ENCODE peak calls at places on chromosome 20, in six cellular contexts. U is activated naive CD4-positive, alpha-beta T cell; P is GM13976; O is SK-N-MC; A is stimulated activated CD4-positive, alpha-beta T cell treated with anti-CD3 and anti-CD28 coated beads, Interleukin-12 subunit alpha, Interleukin-12 subunit beta, amount 100 ng/mL, for 4 hours; K is choroid plexus epithelial cell. G is an unnamed sample.
A peak's percentile ranks its signal among the peaks of the same experiment; 100 is the strongest.

GRCh38 chr20:63453029-63453523 is 19.4 kb downstream of the KCNQ2 start:
- DNase-seq in P (no peak), K (no peak), A (no peak), U (no peak), O (no peak), G (no peak)

GRCh38 chr20:23331951-23332350 is 18.6 kb upstream of the NXT1 start:
- DNase-seq in A (no peak), P (no peak), K (no peak), U (no peak), O (no peak), G (no peak)

GRCh38 chr20:17797163-17797562 is 97.4 kb downstream of the BANF2 start:
- DNase-seq in A (no peak), O (no peak), U (no peak), K (no peak), P (no peak), G (no peak)

GRCh38 chr20:50265245-50265946 is 74.8 kb downstream of the CEBPB start:
- DNase-seq in K (no peak), O (no peak), A (no peak), P (no peak), U (no peak), G (no peak)

GRCh38 chr20:57693002-57693582 is 16.7 kb downstream of the PMEPA1 start:
- DNase-seq in A (no peak), K (peak; percentile 10), U (no peak), O (no peak), P (no peak), G (no peak)

GRCh38 chr20:63835031-63835858 is 4.2 kb upstream of the ZBTB46 start:
- DNase-seq in A (no peak), O (no peak), K (peak; percentile 99), U (no peak), P (peak; percentile 76), G (no peak)

GRCh38 chr20:48709744-48710143 is 118.1 kb downstream of the PREX1 start:
- DNase-seq in P (no peak), O (no peak), K (no peak), A (no peak), U (no peak), G (no peak)

GRCh38 chr20:6635034-6635736 is 132.3 kb upstream of the BMP2 start:
- DNase-seq in K (peak; percentile 66), U (no peak), A (no peak), P (no peak), O (peak; percentile 83), G (no peak)

GRCh38 chr20:38894091-38894847 is 31.9 kb upstream of the FAM83D start:
- DNase-seq in P (peak; percentile 50), U (no peak), K (peak; percentile 8), O (no peak), A (no peak), G (no peak)

GRCh38 chr20:17533396-17533795 is 2.2 kb upstream of the BFSP1 start:
- DNase-seq in U (no peak), A (no peak), O (no peak), K (peak; percentile 82), P (no peak), G (no peak)

GRCh38 chr20:62473717-62474584 is 1.8 kb downstream of the GATA5 start:
- DNase-seq in P (no peak), K (no peak), U (no peak), O (no peak), A (no peak), G (no peak)

GRCh38 chr20:36631651-36632050 is 14.3 kb downstream of the SLA2 start:
- DNase-seq in K (peak; percentile 23), U (no peak), O (no peak), P (no peak), A (no peak), G (no peak)

GRCh38 chr20:17697171-17697570 is 2.6 kb upstream of the BANF2 start:
- DNase-seq in O (no peak), A (no peak), K (no peak), P (no peak), U (no peak), G (no peak)

GRCh38 chr20:2217857-2218529 is 77.8 kb upstream of the TGM3 start:
- DNase-seq in K (no peak), A (peak; percentile 3), P (no peak), O (no peak), U (no peak), G (no peak)

GRCh38 chr20:20089018-20089417 is 36.7 kb downstream of the CFAP61 start:
- DNase-seq in U (no peak), P (no peak), A (no peak), O (no peak), K (no peak), G (no peak)

GRCh38 chr20:64245746-64246595 is 9.6 kb upstream of the PCMTD2 start:
- DNase-seq in K (no peak), A (no peak), U (no peak), P (no peak), O (no peak), G (no peak)

GRCh38 chr20:13142143-13142542 is 78.9 kb upstream of the ISM1 start:
- DNase-seq in K (no peak), A (no peak), U (no peak), O (no peak), P (no peak), G (no peak)

GRCh38 chr20:47088339-47088738 is 193.7 kb downstream of the EYA2 start:
- DNase-seq in A (no peak), U (no peak), K (no peak), O (no peak), P (no peak), G (no peak)

GRCh38 chr20:10856237-10856636 is 182.4 kb upstream of the JAG1 start:
- DNase-seq in U (no peak), A (no peak), O (no peak), K (no peak), P (no peak), G (no peak)

GRCh38 chr20:35730583-35731468 is 11.2 kb downstream of the RBM39 start:
- DNase-seq in K (no peak), O (no peak), P (no peak), A (no peak), U (no peak), G (no peak)

GRCh38 chr20:50534567-50534966 is 24.4 kb downstream of the PTPN1 start:
- DNase-seq in A (no peak), P (no peak), O (no peak), U (no peak), K (peak; percentile 88), G (no peak)

GRCh38 chr20:51462566-51463276 is 79.8 kb downstream of the NFATC2 start:
- DNase-seq in U (no peak), O (no peak), P (no peak), K (peak; percentile 80), A (no peak), G (no peak)

GRCh38 chr20:63135411-63135810 is 80.5 kb downstream of the YTHDF1 start:
- DNase-seq in A (no peak), O (no peak), P (no peak), U (no peak), K (no peak), G (no peak)

GRCh38 chr20:34299925-34300806 is 3.0 kb downstream of the AHCY start:
- DNase-seq in A (no peak), O (no peak), P (peak; percentile 8), U (no peak), K (peak; percentile 30), G (no peak)

GRCh38 chr20:47054945-47055344 is 160.3 kb downstream of the EYA2 start:
- DNase-seq in P (no peak), U (no peak), K (no peak), A (no peak), O (no peak), G (no peak)

GRCh38 chr20:44358776-44359175 is 3.3 kb downstream of the HNF4A start:
- DNase-seq in P (no peak), A (no peak), O (no peak), K (no peak), U (no peak), G (no peak)

GRCh38 chr20:45998761-45999160 is 9.9 kb upstream of the MMP9 start:
- DNase-seq in U (no peak), A (no peak), K (no peak), O (no peak), P (no peak), G (peak; percentile 41)

GRCh38 chr20:64084209-64085152 is at the start of gene LKAAEAR1:
- DNase-seq in U (no peak), K (no peak), A (no peak), P (no peak), O (no peak), G (no peak)

GRCh38 chr20:35199696-35200095 is 26.8 kb upstream of the MMP24 start:
- DNase-seq in O (no peak), K (no peak), P (no peak), A (no peak), U (no peak), G (no peak)

GRCh38 chr20:14067631-14068030 is 72.3 kb downstream of the MACROD2 start:
- DNase-seq in O (no peak), K (no peak), U (no peak), P (no peak), A (no peak), G (no peak)

GRCh38 chr20:10662151-10662550 is 11.6 kb downstream of the JAG1 start:
- DNase-seq in O (no peak), P (no peak), U (no peak), A (no peak), K (no peak), G (no peak)

GRCh38 chr20:20092852-20093251 is 40.5 kb downstream of the CFAP61 start:
- DNase-seq in O (no peak), K (no peak), P (no peak), U (no peak), A (no peak), G (no peak)

GRCh38 chr20:14219801-14220461 is 117.5 kb downstream of the FLRT3 start:
- DNase-seq in O (no peak), U (no peak), P (no peak), K (no peak), A (no peak), G (no peak)

GRCh38 chr20:53621482-53622246 is 28.0 kb upstream of the ZNF217 start:
- DNase-seq in O (peak; percentile 94), K (peak; percentile 81), P (no peak), A (no peak), U (no peak), G (no peak)

GRCh38 chr20:25222461-25223178 is 25.3 kb upstream of the PYGB start:
- DNase-seq in P (no peak), A (no peak), U (no peak), K (peak; percentile 34), O (no peak), G (no peak)

GRCh38 chr20:58669287-58670006 is 18.4 kb downstream of the STX16 start:
- DNase-seq in P (peak; percentile 46), K (no peak), A (no peak), O (no peak), U (no peak), G (no peak)

GRCh38 chr20:25065625-25066338 is 7.8 kb upstream of the ACSS1 start:
- DNase-seq in K (peak; percentile 82), U (no peak), O (no peak), P (peak; percentile 76), A (peak; percentile 57), G (peak; percentile 60)

GRCh38 chr20:44219791-44220190 is 9.2 kb upstream of the OSER1 start:
- DNase-seq in P (no peak), K (no peak), A (no peak), O (no peak), U (no peak), G (no peak)